ENCODE peak calls at places on chromosomes 5 and 9, in seven cellular contexts. One of them, this sample, is unnamed.

GRCh38 chr5:60092671-60093422 is 199.3 kb upstream of the PDE4D start:
- DNase-seq in heart left ventricle: no peak
- DNase-seq in stomach: no peak
- DNase-seq in body of pancreas: no peak
- DNase-seq in neural crest cell: no peak
- DNase-seq in right atrium auricular region: no peak
- DNase-seq in cardiac muscle cell: no peak
- DNase-seq in this sample: no peak

GRCh38 chr5:151024894-151025606 is 4.7 kb downstream of the GPX3 start:
- DNase-seq in heart left ventricle: no peak
- DNase-seq in stomach: no peak
- DNase-seq in body of pancreas: no peak
- DNase-seq in neural crest cell: no peak
- DNase-seq in right atrium auricular region: no peak
- DNase-seq in cardiac muscle cell: no peak
- DNase-seq in this sample: no peak

GRCh38 chr5:109865636-109866035 is 175.9 kb downstream of the MAN2A1 start:
- DNase-seq in heart left ventricle: no peak
- DNase-seq in stomach: no peak
- DNase-seq in body of pancreas: peak; percentile 64
- DNase-seq in neural crest cell: no peak
- DNase-seq in right atrium auricular region: no peak
- DNase-seq in cardiac muscle cell: no peak
- DNase-seq in this sample: no peak

GRCh38 chr5:33888582-33888981 is 3.2 kb downstream of the ADAMTS12 start:
- DNase-seq in heart left ventricle: no peak
- DNase-seq in stomach: no peak
- DNase-seq in body of pancreas: no peak
- DNase-seq in neural crest cell: no peak
- DNase-seq in right atrium auricular region: no peak
- DNase-seq in cardiac muscle cell: no peak
- DNase-seq in this sample: no peak

GRCh38 chr5:68345166-68345565 is 129.6 kb downstream of the PIK3R1 start:
- DNase-seq in heart left ventricle: no peak
- DNase-seq in stomach: no peak
- DNase-seq in body of pancreas: no peak
- DNase-seq in neural crest cell: no peak
- DNase-seq in right atrium auricular region: no peak
- DNase-seq in cardiac muscle cell: no peak
- DNase-seq in this sample: no peak

GRCh38 chr9:22158983-22159382 is 149.9 kb upstream of the CDKN2B start:
- DNase-seq in heart left ventricle: peak; percentile 41
- DNase-seq in stomach: peak; percentile 27
- DNase-seq in body of pancreas: peak; percentile 66
- DNase-seq in neural crest cell: no peak
- DNase-seq in right atrium auricular region: peak; percentile 63
- DNase-seq in cardiac muscle cell: no peak
- DNase-seq in this sample: no peak

GRCh38 chr5:2010940-2011339 is 128.2 kb upstream of the IRX4 start:
- DNase-seq in heart left ventricle: no peak
- DNase-seq in stomach: no peak
- DNase-seq in body of pancreas: no peak
- DNase-seq in neural crest cell: no peak
- DNase-seq in right atrium auricular region: no peak
- DNase-seq in cardiac muscle cell: no peak
- DNase-seq in this sample: peak; percentile 68

GRCh38 chr5:78527054-78527884 is 121.3 kb downstream of the LHFPL2 start:
- DNase-seq in heart left ventricle: peak; percentile 79
- DNase-seq in stomach: no peak
- DNase-seq in body of pancreas: peak; percentile 83
- DNase-seq in neural crest cell: no peak
- DNase-seq in right atrium auricular region: peak; percentile 95
- DNase-seq in cardiac muscle cell: peak; percentile 60
- DNase-seq in this sample: no peak

GRCh38 chr9:79023134-79023577 is 548.6 kb upstream of the TLE4 start:
- DNase-seq in heart left ventricle: no peak
- DNase-seq in stomach: no peak
- DNase-seq in body of pancreas: no peak
- DNase-seq in neural crest cell: no peak
- DNase-seq in right atrium auricular region: no peak
- DNase-seq in cardiac muscle cell: no peak
- DNase-seq in this sample: no peak

GRCh38 chr9:21015122-21015815 is 16.2 kb downstream of the HACD4 start:
- DNase-seq in heart left ventricle: no peak
- DNase-seq in stomach: no peak
- DNase-seq in body of pancreas: no peak
- DNase-seq in neural crest cell: no peak
- DNase-seq in right atrium auricular region: no peak
- DNase-seq in cardiac muscle cell: no peak
- DNase-seq in this sample: no peak

GRCh38 chr5:58410441-58410840 is 49.4 kb downstream of the PLK2 start:
- DNase-seq in heart left ventricle: no peak
- DNase-seq in stomach: no peak
- DNase-seq in body of pancreas: peak; percentile 33
- DNase-seq in neural crest cell: no peak
- DNase-seq in right atrium auricular region: no peak
- DNase-seq in cardiac muscle cell: no peak
- DNase-seq in this sample: no peak

GRCh38 chr9:5560439-5560838 is 50.1 kb downstream of the PDCD1LG2 start:
- DNase-seq in heart left ventricle: no peak
- DNase-seq in stomach: no peak
- DNase-seq in body of pancreas: no peak
- DNase-seq in neural crest cell: no peak
- DNase-seq in right atrium auricular region: no peak
- DNase-seq in cardiac muscle cell: no peak
- DNase-seq in this sample: no peak

GRCh38 chr5:68528877-68529276 is 313.3 kb downstream of the PIK3R1 start:
- DNase-seq in heart left ventricle: no peak
- DNase-seq in stomach: no peak
- DNase-seq in body of pancreas: no peak
- DNase-seq in neural crest cell: no peak
- DNase-seq in right atrium auricular region: no peak
- DNase-seq in cardiac muscle cell: no peak
- DNase-seq in this sample: no peak

GRCh38 chr5:37166197-37166596 is 83.0 kb downstream of the CPLANE1 start:
- DNase-seq in heart left ventricle: no peak
- DNase-seq in stomach: no peak
- DNase-seq in body of pancreas: no peak
- DNase-seq in neural crest cell: no peak
- DNase-seq in right atrium auricular region: no peak
- DNase-seq in cardiac muscle cell: no peak
- DNase-seq in this sample: no peak

GRCh38 chr5:149766460-149767277 is 36.6 kb downstream of the PPARGC1B start:
- DNase-seq in heart left ventricle: peak; percentile 56
- DNase-seq in stomach: no peak
- DNase-seq in body of pancreas: no peak
- DNase-seq in neural crest cell: no peak
- DNase-seq in right atrium auricular region: no peak
- DNase-seq in cardiac muscle cell: no peak
- DNase-seq in this sample: no peak

GRCh38 chr5:149767278-149767550 is 37.1 kb downstream of the PPARGC1B start:
- DNase-seq in heart left ventricle: no peak
- DNase-seq in stomach: no peak
- DNase-seq in body of pancreas: no peak
- DNase-seq in neural crest cell: no peak
- DNase-seq in right atrium auricular region: no peak
- DNase-seq in cardiac muscle cell: no peak
- DNase-seq in this sample: no peak

GRCh38 chr5:149762958-149763630 is 33.0 kb downstream of the PPARGC1B start:
- DNase-seq in heart left ventricle: no peak
- DNase-seq in stomach: no peak
- DNase-seq in body of pancreas: no peak
- DNase-seq in neural crest cell: no peak
- DNase-seq in right atrium auricular region: no peak
- DNase-seq in cardiac muscle cell: peak; percentile 88
- DNase-seq in this sample: no peak

GRCh38 chr5:149764086-149764485 is 34.0 kb downstream of the PPARGC1B start:
- DNase-seq in heart left ventricle: no peak
- DNase-seq in stomach: no peak
- DNase-seq in body of pancreas: no peak
- DNase-seq in neural crest cell: no peak
- DNase-seq in right atrium auricular region: no peak
- DNase-seq in cardiac muscle cell: no peak
- DNase-seq in this sample: no peak

GRCh38 chr5:149765932-149766331 is 35.8 kb downstream of the PPARGC1B start:
- DNase-seq in heart left ventricle: no peak
- DNase-seq in stomach: no peak
- DNase-seq in body of pancreas: no peak
- DNase-seq in neural crest cell: no peak
- DNase-seq in right atrium auricular region: no peak
- DNase-seq in cardiac muscle cell: no peak
- DNase-seq in this sample: no peak
- TF ChIP-seq CTCF in heart left ventricle: peak; percentile 39
- TF ChIP-seq CTCF in stomach: no peak
- TF ChIP-seq CTCF in body of pancreas: peak; percentile 26
- TF ChIP-seq CTCF in neural crest cell: peak; percentile 60
- TF ChIP-seq CTCF in right atrium auricular region: peak; percentile 36
- TF ChIP-seq CTCF in cardiac muscle cell: peak; percentile 22
- TF ChIP-seq CTCF in this sample: peak; percentile 38

DNA sequence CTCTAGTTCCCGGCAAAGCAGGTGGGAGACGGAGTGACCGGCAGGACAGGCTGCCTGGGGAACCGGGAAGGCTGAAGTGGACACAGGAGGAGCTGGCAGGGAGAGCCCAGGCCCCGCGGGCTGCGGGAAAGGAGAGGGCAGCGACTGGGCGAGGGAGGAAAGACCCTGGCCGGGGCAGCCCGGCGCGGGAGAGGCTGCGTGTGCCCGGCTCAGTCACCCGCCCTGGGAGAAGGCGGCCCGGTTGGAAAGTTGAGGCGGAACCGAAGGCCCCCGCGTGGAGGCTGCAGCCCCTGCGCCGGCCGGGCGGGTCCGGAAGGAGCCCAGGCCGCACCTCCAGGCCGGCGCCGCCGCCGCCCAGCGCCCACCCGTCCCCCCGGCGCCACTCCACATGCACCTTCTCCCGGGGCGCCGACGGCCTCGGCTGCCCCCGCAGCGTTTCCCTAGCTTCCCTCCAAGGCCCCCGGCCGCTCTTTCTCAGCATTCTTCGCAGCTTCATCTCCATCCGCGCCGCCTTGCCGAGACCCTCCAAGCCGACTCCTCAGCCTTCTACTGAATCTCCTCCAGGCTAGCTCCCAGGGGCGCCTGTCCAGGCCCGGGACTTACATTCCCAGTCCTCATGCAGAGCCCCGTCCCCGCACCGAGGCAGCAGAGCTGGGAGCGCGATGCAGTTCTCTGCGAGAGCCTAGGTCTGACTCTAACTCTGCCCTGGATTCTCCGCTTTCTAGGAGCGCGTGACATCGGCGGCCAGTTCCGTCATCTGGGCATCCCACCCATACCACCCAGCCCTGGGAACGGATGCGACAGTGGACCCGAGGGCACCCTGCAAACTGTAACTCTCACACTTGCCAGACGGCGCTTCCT is 152.0 kb downstream of the ERCC6L2 start:
- DNase-seq in heart left ventricle: peak; percentile 31
- DNase-seq in stomach: no peak
- DNase-seq in body of pancreas: peak; percentile 15
- DNase-seq in neural crest cell: peak; percentile 16
- DNase-seq in right atrium auricular region: no peak
- DNase-seq in cardiac muscle cell: peak; percentile 22
- DNase-seq in this sample: no peak
- TF ChIP-seq CTCF in heart left ventricle: no peak
- TF ChIP-seq CTCF in stomach: no peak
- TF ChIP-seq CTCF in body of pancreas: no peak
- TF ChIP-seq CTCF in neural crest cell: no peak
- TF ChIP-seq CTCF in right atrium auricular region: peak; percentile 39
- TF ChIP-seq CTCF in cardiac muscle cell: no peak
- TF ChIP-seq CTCF in this sample: no peak

GRCh38 chr9:98383758-98384157 is 128.3 kb upstream of the TBC1D2 start:
- DNase-seq in heart left ventricle: no peak
- DNase-seq in stomach: no peak
- DNase-seq in body of pancreas: no peak
- DNase-seq in neural crest cell: no peak
- DNase-seq in right atrium auricular region: no peak
- DNase-seq in cardiac muscle cell: no peak
- DNase-seq in this sample: no peak
- TF ChIP-seq CTCF in heart left ventricle: no peak
- TF ChIP-seq CTCF in stomach: no peak
- TF ChIP-seq CTCF in body of pancreas: no peak
- TF ChIP-seq CTCF in neural crest cell: no peak
- TF ChIP-seq CTCF in right atrium auricular region: no peak
- TF ChIP-seq CTCF in cardiac muscle cell: peak; percentile 33
- TF ChIP-seq CTCF in this sample: no peak

GRCh38 chr9:91342575-91342974 is 19.1 kb downstream of the AUH start:
- DNase-seq in heart left ventricle: no peak
- DNase-seq in stomach: no peak
- DNase-seq in body of pancreas: no peak
- DNase-seq in neural crest cell: no peak
- DNase-seq in right atrium auricular region: no peak
- DNase-seq in cardiac muscle cell: no peak
- DNase-seq in this sample: no peak

GRCh38 chr9:91341749-91342148 is 20.0 kb downstream of the AUH start:
- DNase-seq in heart left ventricle: no peak
- DNase-seq in stomach: no peak
- DNase-seq in body of pancreas: no peak
- DNase-seq in neural crest cell: no peak
- DNase-seq in right atrium auricular region: no peak
- DNase-seq in cardiac muscle cell: no peak
- DNase-seq in this sample: no peak

GRCh38 chr9:91340395-91340794 is 21.3 kb downstream of the AUH start:
- DNase-seq in heart left ventricle: no peak
- DNase-seq in stomach: no peak
- DNase-seq in body of pancreas: no peak
- DNase-seq in neural crest cell: no peak
- DNase-seq in right atrium auricular region: no peak
- DNase-seq in cardiac muscle cell: no peak
- DNase-seq in this sample: no peak

GRCh38 chr9:91338681-91339080 is 23.0 kb downstream of the AUH start:
- DNase-seq in heart left ventricle: no peak
- DNase-seq in stomach: no peak
- DNase-seq in body of pancreas: no peak
- DNase-seq in neural crest cell: no peak
- DNase-seq in right atrium auricular region: no peak
- DNase-seq in cardiac muscle cell: no peak
- DNase-seq in this sample: no peak

GRCh38 chr9:91341258-91341746 is 20.4 kb downstream of the AUH start:
- DNase-seq in heart left ventricle: no peak
- DNase-seq in stomach: no peak
- DNase-seq in body of pancreas: peak; percentile 53
- DNase-seq in neural crest cell: no peak
- DNase-seq in right atrium auricular region: no peak
- DNase-seq in cardiac muscle cell: no peak
- DNase-seq in this sample: no peak
- TF ChIP-seq CTCF in heart left ventricle: no peak
- TF ChIP-seq CTCF in stomach: no peak
- TF ChIP-seq CTCF in body of pancreas: no peak
- TF ChIP-seq CTCF in neural crest cell: no peak
- TF ChIP-seq CTCF in right atrium auricular region: no peak
- TF ChIP-seq CTCF in cardiac muscle cell: no peak
- TF ChIP-seq CTCF in this sample: no peak

GRCh38 chr9:113011911-113012381 is at the start of gene ZNF883:
- DNase-seq in heart left ventricle: peak; percentile 74
- DNase-seq in stomach: peak; percentile 30
- DNase-seq in body of pancreas: peak; percentile 62
- DNase-seq in neural crest cell: peak; percentile 33
- DNase-seq in right atrium auricular region: no peak
- DNase-seq in cardiac muscle cell: peak; percentile 76
- DNase-seq in this sample: no peak
- TF ChIP-seq CTCF in heart left ventricle: no peak
- TF ChIP-seq CTCF in stomach: no peak
- TF ChIP-seq CTCF in body of pancreas: no peak
- TF ChIP-seq CTCF in neural crest cell: no peak
- TF ChIP-seq CTCF in right atrium auricular region: peak; percentile 13
- TF ChIP-seq CTCF in cardiac muscle cell: peak; percentile 33
- TF ChIP-seq CTCF in this sample: peak; percentile 17

This sample was measured in osteocyte.